ENCODE peak calls at places on chromosomes 2 and 18, in four cellular contexts. D, G, A and J are unnamed samples.

GRCh38 chr2:126527836-126528490 is 128.0 kb upstream of the GYPC start:
- DNase-seq in D (peak; percentile 57), G (peak; percentile 31), A (peak; percentile 59), J (peak; percentile 70)

GRCh38 chr2:241844066-241844728 is 14.5 kb downstream of the PDCD1 start:
- DNase-seq in D (peak; percentile 58), G (peak; percentile 65), A (peak; percentile 57), J (peak; percentile 84)

GRCh38 chr2:30455339-30455738 is 8.3 kb downstream of the LCLAT1 start:
- DNase-seq in D (no peak), G (no peak), A (no peak), J (no peak)

GRCh38 chr18:27762054-27762453 is 414.9 kb downstream of the CDH2 start:
- DNase-seq in D (no peak), G (no peak), A (no peak), J (no peak)

GRCh38 chr18:23740105-23740830 is 51.0 kb downstream of the LAMA3 start:
- DNase-seq in D (no peak), G (no peak), A (no peak), J (no peak)

GRCh38 chr18:48263913-48264506 is 145.2 kb downstream of the ZBTB7C start:
- DNase-seq in D (no peak), G (no peak), A (no peak), J (no peak)

GRCh38 chr2:151860613-151861146 is 32.5 kb upstream of the ARL5A start:
- DNase-seq in D (no peak), G (no peak), A (no peak), J (no peak)

GRCh38 chr18:77032121-77032758 is 100.3 kb downstream of the MBP start:
- DNase-seq in D (no peak), G (no peak), A (no peak), J (no peak)

GRCh38 chr2:82282111-82282882 is 1977.7 kb upstream of the LRRTM1 start:
- DNase-seq in D (no peak), G (no peak), A (no peak), J (no peak)

GRCh38 chr2:177260398-177260797 is 4.1 kb downstream of the NFE2L2 start:
- DNase-seq in D (no peak), G (no peak), A (no peak), J (no peak)

GRCh38 chr18:54947115-54947514 is 12.1 kb downstream of the CCDC68 start:
- DNase-seq in D (no peak), G (no peak), A (no peak), J (no peak)

GRCh38 chr2:198135481-198135934 is 331.1 kb downstream of the PLCL1 start:
- DNase-seq in D (no peak), G (no peak), A (no peak), J (no peak)

GRCh38 chr2:121329786-121330185 is 44.8 kb upstream of the TFCP2L1 start:
- DNase-seq in D (no peak), G (no peak), A (no peak), J (no peak)

GRCh38 chr2:50529600-50530218 is 502.2 kb downstream of the NRXN1 start:
- DNase-seq in D (no peak), G (peak; percentile 63), A (no peak), J (no peak)

GRCh38 chr2:137206064-137206463 is 440.7 kb downstream of the THSD7B start:
- DNase-seq in D (no peak), G (no peak), A (no peak), J (no peak)

GRCh38 chr2:60337142-60337497 is 216.3 kb downstream of the BCL11A start:
- DNase-seq in D (no peak), G (no peak), A (no peak), J (peak; percentile 47)

GRCh38 chr18:5626130-5626880 is 82.5 kb upstream of the EPB41L3 start:
- DNase-seq in D (no peak), G (no peak), A (no peak), J (no peak)

GRCh38 chr2:216695401-216695821 is at the start of gene IGFBP5:
- DNase-seq in D (no peak), G (no peak), A (peak; percentile 89), J (peak; percentile 91)

GRCh38 chr18:40371673-40372072 is 1583.4 kb upstream of the PIK3C3 start:
- DNase-seq in D (no peak), G (no peak), A (no peak), J (no peak)

GRCh38 chr18:36114251-36114650 is 14.9 kb downstream of the SLC39A6 start:
- DNase-seq in D (no peak), G (no peak), A (no peak), J (no peak)

GRCh38 chr18:79799619-79800352 is 2.0 kb downstream of the KCNG2 start:
- DNase-seq in D (no peak), G (no peak), A (no peak), J (no peak)

GRCh38 chr18:70245941-70246537 is 40.6 kb upstream of the RTTN start:
- DNase-seq in D (no peak), G (no peak), A (no peak), J (no peak)
- H3K4me3 ChIP-seq in D (no peak overlapping the region), G (no peak overlapping the region), A (no peak overlapping the region), J (no peak overlapping the region)

GRCh38 chr18:9846162-9846915 is 39.4 kb upstream of the TXNDC2 start:
- DNase-seq in D (no peak), G (no peak), A (no peak), J (peak; percentile 44)
- H3K4me3 ChIP-seq in D (no peak overlapping the region), G (no peak overlapping the region), A (no peak overlapping the region), J (peak overlapping the region; percentile 20)

DNA sequence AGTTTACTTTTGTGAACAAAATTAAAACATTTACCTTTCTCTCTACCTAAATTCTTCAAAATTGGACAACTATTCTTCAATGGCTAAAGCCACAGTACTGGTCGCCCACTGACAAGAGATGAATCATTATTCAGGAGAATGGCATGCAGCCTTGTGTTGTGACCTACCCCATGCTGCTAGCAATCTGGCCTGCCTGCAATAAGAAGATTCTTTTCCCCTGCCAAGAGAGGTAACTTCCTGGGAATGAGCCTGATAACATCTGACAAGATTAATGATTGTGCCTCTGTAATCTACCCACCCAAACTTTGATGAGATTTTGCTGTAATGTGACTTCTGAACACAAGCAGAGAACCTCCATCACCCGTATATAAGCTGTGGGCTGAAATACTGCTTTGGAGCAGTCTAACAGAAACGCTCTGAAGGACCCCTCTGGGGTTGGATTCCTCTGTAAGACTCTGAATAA is 47.0 kb upstream of the ST3GAL5 start:
- DNase-seq in D (no peak), G (no peak), A (no peak), J (no peak)
- H3K4me3 ChIP-seq in D (no peak overlapping the region), G (no peak overlapping the region), A (no peak overlapping the region), J (no peak overlapping the region)

DNA sequence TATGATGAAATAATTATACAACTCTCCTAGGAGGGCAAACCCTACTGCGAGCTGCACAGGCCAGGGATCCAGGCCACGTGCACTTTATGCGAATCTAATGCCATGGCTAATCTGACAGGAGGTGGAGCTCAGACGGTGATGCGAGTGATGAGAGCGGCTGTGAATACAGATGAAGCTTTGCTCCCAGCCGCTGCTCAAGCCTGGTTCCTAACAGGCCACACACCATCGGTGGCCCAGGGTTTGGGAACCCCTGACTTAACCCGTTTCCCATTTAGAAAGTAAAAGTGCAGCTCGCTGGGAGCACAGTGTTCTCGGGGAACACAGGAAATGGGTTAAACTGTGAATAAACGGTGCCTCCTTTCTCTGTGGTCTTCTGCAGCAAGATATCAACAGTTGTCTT is 40.8 kb upstream of the RAB6D start:
- DNase-seq in D (no peak), G (no peak), A (no peak), J (no peak)
- H3K4me3 ChIP-seq in D (no peak overlapping the region), G (no peak overlapping the region), A (no peak overlapping the region), J (no peak overlapping the region)

GRCh38 chr2:204655626-204656025 is 110.4 kb downstream of the PARD3B start:
- DNase-seq in D (no peak), G (no peak), A (no peak), J (no peak)

GRCh38 chr2:204652063-204652462 is 106.8 kb downstream of the PARD3B start:
- DNase-seq in D (no peak), G (no peak), A (no peak), J (no peak)

GRCh38 chr2:204655101-204655500 is 109.8 kb downstream of the PARD3B start:
- DNase-seq in D (no peak), G (no peak), A (no peak), J (no peak)

GRCh38 chr2:204654679-204655078 is 109.4 kb downstream of the PARD3B start:
- DNase-seq in D (no peak), G (no peak), A (no peak), J (no peak)

DNA sequence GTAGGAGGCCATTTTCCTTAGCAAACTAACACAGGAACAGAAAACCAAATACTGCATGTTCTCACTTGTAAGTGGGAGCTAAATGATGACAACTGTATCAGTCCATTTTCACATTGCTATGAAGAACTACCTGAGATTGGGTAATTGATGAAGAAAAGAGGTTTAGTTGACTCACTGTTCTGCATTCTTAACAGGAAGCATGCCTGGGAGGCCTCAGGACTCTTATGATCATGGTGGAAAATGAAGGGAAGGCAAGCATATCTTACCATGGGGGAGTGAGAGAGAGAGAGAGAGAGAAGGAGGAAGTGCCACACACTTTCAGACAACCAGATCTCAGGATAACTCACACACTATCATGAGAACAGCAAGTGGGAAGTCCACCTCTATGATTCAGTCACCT is 105.3 kb downstream of the PARD3B start:
- DNase-seq in D (no peak), G (no peak), A (no peak), J (no peak)
- H3K4me3 ChIP-seq in D (no peak overlapping the region), G (no peak overlapping the region), A (no peak overlapping the region), J (no peak overlapping the region)

GRCh38 chr2:61887684-61888303 is 662 bp downstream of the CCT4 start:
- DNase-seq in D (no peak), G (peak; percentile 29), A (no peak), J (no peak)

GRCh38 chr2:61882850-61883249 is 5.6 kb downstream of the CCT4 start:
- DNase-seq in D (no peak), G (no peak), A (no peak), J (no peak)

GRCh38 chr2:61889212-61889956 is 928 bp upstream of the CCT4 start:
- DNase-seq in D (no peak), G (no peak), A (no peak), J (peak; percentile 14)

GRCh38 chr2:61885896-61886603 is 2.4 kb downstream of the CCT4 start:
- DNase-seq in D (no peak), G (no peak), A (no peak), J (no peak)
- H3K4me3 ChIP-seq in D (no peak overlapping the region), G (no peak overlapping the region), A (no peak overlapping the region), J (no peak overlapping the region)

GRCh38 chr2:196372811-196373664 is 201.7 kb upstream of the STK17B start:
- DNase-seq in D (no peak), G (no peak), A (no peak), J (no peak)
- H3K4me3 ChIP-seq in D (no peak overlapping the region), G (no peak overlapping the region), A (no peak overlapping the region), J (no peak overlapping the region)

GRCh38 chr2:130391058-130391871 is 35.4 kb downstream of the PTPN18 start:
- DNase-seq in D (peak; percentile 35), G (peak; percentile 79), A (peak; percentile 75), J (peak; percentile 86)

GRCh38 chr2:130389363-130389762 is 33.5 kb downstream of the PTPN18 start:
- DNase-seq in D (no peak), G (no peak), A (no peak), J (no peak)

GRCh38 chr2:130390460-130391057 is 34.7 kb downstream of the PTPN18 start:
- DNase-seq in D (no peak), G (no peak), A (peak; percentile 53), J (peak; percentile 36)

GRCh38 chr2:130388221-130388907 is 32.5 kb downstream of the PTPN18 start:
- DNase-seq in D (no peak), G (no peak), A (no peak), J (no peak)

DNA sequence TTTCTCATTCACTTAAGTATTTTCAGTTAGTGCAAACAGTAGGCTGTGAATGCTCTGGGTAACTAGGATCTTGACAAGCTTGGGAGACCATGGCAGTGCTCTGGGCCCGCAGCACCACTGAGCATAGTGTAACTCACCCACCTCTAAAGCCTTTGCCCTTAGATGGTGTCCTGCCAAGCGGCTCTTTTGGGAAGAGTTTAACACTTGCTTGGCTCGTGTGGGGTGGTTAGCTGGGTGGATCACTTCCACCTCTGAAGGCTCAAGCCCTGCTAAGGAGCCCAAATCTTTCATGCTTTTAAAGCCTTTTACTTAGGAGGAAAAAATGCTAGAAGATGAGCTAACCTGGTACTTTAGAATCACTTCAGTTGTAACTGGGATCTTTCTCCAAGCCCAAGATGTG is 33.9 kb downstream of the PTPN18 start:
- DNase-seq in D (no peak), G (no peak), A (no peak), J (no peak)
- H3K4me3 ChIP-seq in D (no peak overlapping the region), G (no peak overlapping the region), A (no peak overlapping the region), J (no peak overlapping the region)